ENCODE peak calls at places on chromosomes 16 and 17, in eight cellular contexts. A, R, P, G, V, C, H and L are unnamed samples.
A peak's percentile ranks its signal among the peaks of the same experiment; 100 is the strongest.

GRCh38 chr17:66309793-66310192 is 7.4 kb downstream of the PRKCA start:
- DNase-seq in A (no peak), R (no peak), P (no peak), G (no peak), V (no peak), C (no peak), H (no peak), L (no peak)

GRCh38 chr16:88634141-88634993 is 4.0 kb upstream of the IL17C start:
- DNase-seq in A (no peak), R (peak; percentile 51), P (peak; percentile 71), G (no peak), V (no peak), C (peak; percentile 49), H (peak; percentile 87), L (no peak)

GRCh38 chr16:41439-42068 is 11.9 kb downstream of the POLR3K start:
- DNase-seq in A (no peak), R (no peak), P (no peak), G (no peak), V (no peak), C (no peak), H (no peak), L (no peak)

GRCh38 chr17:50363217-50364060 is 9.5 kb downstream of the MRPL27 start:
- DNase-seq in A (no peak), R (no peak), P (no peak), G (no peak), V (peak; percentile 42), C (no peak), H (no peak), L (no peak)

GRCh38 chr16:9447195-9447551 is 355.7 kb downstream of the HAPSTR1 start:
- DNase-seq in A (no peak), R (no peak), P (no peak), G (no peak), V (no peak), C (no peak), H (no peak), L (no peak)

GRCh38 chr16:66551362-66551761 is 1.0 kb upstream of the CKLF start:
- DNase-seq in A (no peak), R (peak; percentile 82), P (peak; percentile 36), G (no peak), V (no peak), C (no peak), H (peak; percentile 63), L (no peak)

GRCh38 chr16:75570351-75571104 is 4.3 kb downstream of the GABARAPL2 start:
- DNase-seq in A (no peak), R (no peak), P (no peak), G (no peak), V (no peak), C (no peak), H (no peak), L (no peak)

GRCh38 chr17:64277831-64278562 is 14.9 kb upstream of the TEX2 start:
- DNase-seq in A (no peak), R (no peak), P (no peak), G (no peak), V (no peak), C (no peak), H (no peak), L (no peak)

GRCh38 chr17:76307299-76307965 is 644 bp downstream of the QRICH2 start:
- DNase-seq in A (no peak), R (no peak), P (no peak), G (no peak), V (no peak), C (no peak), H (no peak), L (no peak)

GRCh38 chr17:53353919-53354351 is 468.8 kb upstream of the KIF2B start:
- DNase-seq in A (no peak), R (no peak), P (no peak), G (no peak), V (no peak), C (no peak), H (no peak), L (no peak)

GRCh38 chr17:51260960-51261958 is 913 bp downstream of the UTP18 start:
- DNase-seq in A (no peak), R (peak; percentile 60), P (peak; percentile 84), G (peak; percentile 42), V (peak; percentile 84), C (peak; percentile 67), H (peak; percentile 79), L (no peak)

GRCh38 chr17:56260421-56260820 is 107.1 kb downstream of the ANKFN1 start:
- DNase-seq in A (no peak), R (no peak), P (no peak), G (no peak), V (no peak), C (no peak), H (no peak), L (no peak)

GRCh38 chr16:4646773-4647660 is 22.4 kb downstream of the MGRN1 start:
- DNase-seq in A (no peak), R (no peak), P (no peak), G (no peak), V (no peak), C (no peak), H (no peak), L (no peak)

GRCh38 chr16:15492091-15492740 is 57.8 kb downstream of the BMERB1 start:
- DNase-seq in A (no peak), R (no peak), P (no peak), G (no peak), V (no peak), C (no peak), H (no peak), L (no peak)

GRCh38 chr17:869067-869466 is 86.9 kb downstream of the MRM3 start:
- DNase-seq in A (no peak), R (no peak), P (no peak), G (no peak), V (peak; percentile 92), C (peak; percentile 84), H (no peak), L (no peak)

DNA sequence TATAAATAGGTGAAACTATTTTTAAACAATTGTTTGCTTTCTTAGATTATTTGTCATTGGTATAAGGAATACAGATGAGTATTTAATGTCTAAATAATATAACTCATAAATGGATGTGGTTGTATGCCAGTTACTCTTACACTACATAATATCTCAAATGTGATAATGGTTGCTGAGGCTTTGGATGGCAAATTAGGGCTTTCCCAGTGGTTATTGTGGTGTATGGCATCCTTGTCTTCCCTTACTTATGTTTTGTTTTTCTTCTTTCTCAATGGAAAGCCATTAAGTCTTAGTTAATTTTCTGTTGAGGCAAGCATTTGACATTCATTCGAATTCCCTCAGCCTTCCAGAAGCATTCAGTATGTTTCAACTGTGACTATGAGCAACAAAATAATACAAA is 10.5 kb downstream of the OMG start:
- DNase-seq in A (no peak), R (no peak), P (no peak), G (no peak), V (no peak), C (no peak), H (no peak), L (no peak)
- TF ChIP-seq CTCF in A (no peak), R (no peak), P (no peak), G (no peak), V (no peak), C (no peak), H (no peak), L (no peak)

GRCh38 chr17:7856081-7856791 is 1.1 kb downstream of the NAA38 start:
- DNase-seq in A (no peak), R (peak; percentile 19), P (peak; percentile 23), G (peak; percentile 41), V (peak; percentile 84), C (peak; percentile 62), H (peak; percentile 51), L (no peak)

GRCh38 chr17:7859028-7859427 is 1.2 kb downstream of the CYB5D1 start:
- DNase-seq in A (no peak), R (no peak), P (no peak), G (peak; percentile 17), V (no peak), C (no peak), H (no peak), L (no peak)

GRCh38 chr17:7857724-7858486 is at the start of gene CYB5D1:
- DNase-seq in A (no peak), R (peak; percentile 88), P (peak; percentile 79), G (peak; percentile 94), V (peak; percentile 93), C (peak; percentile 90), H (peak; percentile 78), L (no peak)

GRCh38 chr17:7856840-7857723 is at the start of gene NAA38:
- DNase-seq in A (peak; percentile 97), R (peak; percentile 93), P (peak; percentile 88), G (peak; percentile 98), V (peak; percentile 98), C (peak; percentile 96), H (peak; percentile 95), L (peak; percentile 68)

DNA sequence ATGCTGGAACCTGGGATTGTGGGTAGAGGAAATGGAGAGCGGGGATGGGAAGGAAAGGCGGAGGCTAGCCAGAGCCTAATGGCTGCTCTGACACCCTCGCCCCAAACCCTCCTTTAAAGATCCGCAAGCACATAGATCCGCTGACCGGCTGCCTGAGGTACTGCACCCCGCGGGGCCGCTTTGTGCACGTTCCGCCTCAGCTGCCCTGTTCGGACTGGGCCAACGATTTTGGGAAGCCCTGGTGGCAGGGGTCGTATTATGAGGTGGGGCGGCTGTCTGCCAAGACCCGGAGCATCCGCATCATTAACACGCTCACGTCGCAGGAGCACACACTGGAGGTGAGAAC is 657 bp downstream of the CYB5D1 start:
- DNase-seq in A (no peak), R (peak; percentile 65), P (no peak), G (peak; percentile 37), V (peak; percentile 71), C (peak; percentile 43), H (no peak), L (no peak)
- TF ChIP-seq CTCF in A (peak; percentile 61), R (peak; percentile 1), P (no peak), G (no peak), V (peak; percentile 28), C (peak; percentile 36), H (peak; percentile 13), L (no peak)

GRCh38 chr17:37693328-37693727 is 50.1 kb upstream of the DDX52 start:
- DNase-seq in A (no peak), R (no peak), P (no peak), G (no peak), V (no peak), C (no peak), H (no peak), L (no peak)
- TF ChIP-seq CTCF in A (no peak), R (no peak), P (no peak), G (no peak), V (no peak), C (no peak), H (no peak), L (no peak)

GRCh38 chr17:42051645-42052044 is 1.2 kb upstream of the C17orf113 start:
- DNase-seq in A (no peak), R (no peak), P (no peak), G (no peak), V (no peak), C (no peak), H (no peak), L (no peak)

GRCh38 chr17:42049834-42050359 is 504 bp downstream of the C17orf113 start:
- DNase-seq in A (no peak), R (no peak), P (no peak), G (no peak), V (no peak), C (no peak), H (no peak), L (no peak)

GRCh38 chr17:42052478-42052877 is 2.1 kb upstream of the C17orf113 start:
- DNase-seq in A (no peak), R (no peak), P (no peak), G (no peak), V (no peak), C (no peak), H (no peak), L (no peak)

GRCh38 chr17:42051013-42051400 is 606 bp upstream of the C17orf113 start:
- DNase-seq in A (no peak), R (no peak), P (no peak), G (no peak), V (no peak), C (no peak), H (no peak), L (no peak)

GRCh38 chr17:42050360-42051012 is at the start of gene C17orf113:
- DNase-seq in A (no peak), R (peak; percentile 44), P (peak; percentile 52), G (no peak), V (peak; percentile 82), C (peak; percentile 50), H (peak; percentile 89), L (peak; percentile 90)
- TF ChIP-seq CTCF in A (peak; percentile 57), R (peak; percentile 1), P (no peak), G (no peak), V (peak; percentile 44), C (peak; percentile 30), H (peak; percentile 70), L (peak; percentile 44)